ENCODE peak calls at places on chromosome 1, in eight cellular contexts. C is breast epithelium, L is fibroblast of pulmonary artery, S is Calu3, D is GM10248, U is MCF 10A, I is DND-41, T is endodermal cell. N is an unnamed sample.

GRCh38 chr1:119141020-119141424 is 569 bp upstream of the WARS2 start:
- DNase-seq in T (peak), I (peak), U (peak), L (peak), C (no peak), D (no peak), S (peak), N (peak)

GRCh38 chr1:205255941-205256780 is 28.4 kb downstream of the TMCC2 start:
- DNase-seq in C (peak), T (peak), L (peak), I (peak), D (peak), S (peak), U (peak), N (peak)

GRCh38 chr1:15526021-15526489 is 593 bp upstream of the DNAJC16 start:
- DNase-seq in I (no peak), C (no peak), U (no peak), D (no peak), S (peak), T (no peak), L (no peak), N (no peak)

GRCh38 chr1:62398377-62398776 is 38.5 kb upstream of the USP1 start:
- DNase-seq in U (peak), D (no peak), C (no peak), L (peak), T (no peak), S (no peak), I (no peak), N (no peak)

GRCh38 chr1:22045604-22046228 is 6.8 kb upstream of the CDC42 start:
- DNase-seq in C (no peak), L (no peak), U (no peak), D (no peak), I (no peak), T (no peak), S (no peak), N (no peak)

GRCh38 chr1:54547601-54548388 is at the start of gene ACOT11:
- DNase-seq in U (peak), C (no peak), D (no peak), S (peak), L (peak), I (no peak), T (no peak), N (no peak)

GRCh38 chr1:226129230-226129629 is 57.3 kb downstream of the ACBD3 start:
- DNase-seq in C (no peak), I (no peak), T (peak), L (no peak), D (no peak), U (no peak), S (no peak), N (no peak)

GRCh38 chr1:190000365-190000872 is 477.2 kb downstream of the BRINP3 start:
- DNase-seq in L (peak), I (no peak), C (no peak), S (no peak), D (no peak), T (no peak), U (peak), N (no peak)

GRCh38 chr1:94884101-94884875 is 42.6 kb downstream of the CNN3 start:
- DNase-seq in I (no peak), D (no peak), T (peak), U (no peak), S (no peak), C (peak), L (peak), N (no peak)

GRCh38 chr1:30929135-30929889 is 20.8 kb upstream of the SDC3 start:
- DNase-seq in U (peak), D (peak), T (peak), I (peak), C (no peak), L (peak), S (peak), N (peak)

GRCh38 chr1:221765527-221765926 is 23.6 kb upstream of the DUSP10 start:
- DNase-seq in I (no peak), D (no peak), L (no peak), C (no peak), S (no peak), U (peak), T (no peak), N (no peak)

GRCh38 chr1:236287757-236288619 is 6.2 kb upstream of the ERO1B start:
- DNase-seq in L (no peak), T (peak), S (no peak), C (no peak), I (peak), D (no peak), U (peak), N (no peak)

GRCh38 chr1:6956488-6957159 is 171.4 kb downstream of the CAMTA1 start:
- DNase-seq in U (no peak), L (no peak), T (peak), D (no peak), I (no peak), S (no peak), C (no peak), N (no peak)

GRCh38 chr1:221157026-221157761 is 278.0 kb downstream of the HLX start:
- DNase-seq in T (no peak), U (no peak), S (no peak), C (no peak), L (no peak), I (no peak), D (peak), N (no peak)

GRCh38 chr1:178055093-178055492 is 38.8 kb upstream of the RASAL2 start:
- DNase-seq in I (peak), T (peak), L (no peak), S (peak), D (no peak), U (peak), C (no peak), N (peak)

GRCh38 chr1:230825804-230826160 is 42.5 kb downstream of the C1orf198 start:
- DNase-seq in U (no peak), T (no peak), D (no peak), L (no peak), I (no peak), S (peak), C (no peak), N (no peak)

GRCh38 chr1:8680628-8681316 is 136.7 kb downstream of the RERE start:
- DNase-seq in S (no peak), D (no peak), C (no peak), T (no peak), L (no peak), U (no peak), I (no peak), N (no peak)

GRCh38 chr1:94739521-94740061 is 80.6 kb upstream of the SLC44A3 start:
- DNase-seq in U (peak), L (peak), I (no peak), C (peak), T (no peak), D (no peak), S (no peak), N (no peak)

GRCh38 chr1:11692899-11693590 is 1.5 kb downstream of the DRAXIN start:
- DNase-seq in U (peak), D (no peak), I (no peak), C (no peak), L (peak), S (peak), T (no peak), N (no peak)

GRCh38 chr1:29800120-29800519 is 563.8 kb downstream of the PTPRU start:
- DNase-seq in U (no peak), D (peak), S (no peak), T (no peak), L (no peak), I (no peak), C (no peak), N (no peak)

GRCh38 chr1:54593571-54594160 is 29.7 kb downstream of the FAM151A start:
- DNase-seq in D (no peak), S (no peak), C (no peak), U (no peak), I (no peak), L (no peak), T (no peak), N (no peak)

GRCh38 chr1:54571326-54571725 is 23.3 kb downstream of the ACOT11 start:
- DNase-seq in U (no peak), C (no peak), D (no peak), I (no peak), T (peak), S (no peak), L (peak), N (no peak)

GRCh38 chr1:29136463-29136915 is 12.8 kb upstream of the TMEM200B start:
- DNase-seq in U (peak), I (no peak), D (no peak), C (no peak), L (peak), T (no peak), S (no peak), N (no peak)

GRCh38 chr1:36323636-36324321 is at the start of gene EVA1B:
- DNase-seq in S (peak), C (peak), U (peak), D (peak), L (peak), I (peak), T (peak), N (peak)

GRCh38 chr1:161266836-161267235 is 8.3 kb downstream of the PCP4L1 start:
- DNase-seq in S (no peak), U (no peak), C (no peak), L (no peak), I (no peak), D (no peak), T (no peak), N (no peak)

GRCh38 chr1:14240265-14240664 is 358.2 kb upstream of the KAZN start:
- DNase-seq in L (no peak), T (no peak), S (no peak), U (no peak), I (no peak), D (no peak), C (no peak), N (no peak)

GRCh38 chr1:224922404-224923164 is 6.9 kb upstream of the DNAH14 start:
- DNase-seq in I (peak), L (peak), D (peak), U (peak), C (no peak), S (peak), T (peak), N (no peak)

GRCh38 chr1:222923506-222923905 is 108.7 kb downstream of the DISP1 start:
- DNase-seq in D (no peak), I (no peak), L (no peak), C (no peak), T (no peak), S (no peak), U (no peak), N (no peak)
- TF ChIP-seq CTCF in D (no peak), I (no peak), L (no peak), C (no peak), T (no peak), S (no peak), U (no peak), N (no peak)

DNA sequence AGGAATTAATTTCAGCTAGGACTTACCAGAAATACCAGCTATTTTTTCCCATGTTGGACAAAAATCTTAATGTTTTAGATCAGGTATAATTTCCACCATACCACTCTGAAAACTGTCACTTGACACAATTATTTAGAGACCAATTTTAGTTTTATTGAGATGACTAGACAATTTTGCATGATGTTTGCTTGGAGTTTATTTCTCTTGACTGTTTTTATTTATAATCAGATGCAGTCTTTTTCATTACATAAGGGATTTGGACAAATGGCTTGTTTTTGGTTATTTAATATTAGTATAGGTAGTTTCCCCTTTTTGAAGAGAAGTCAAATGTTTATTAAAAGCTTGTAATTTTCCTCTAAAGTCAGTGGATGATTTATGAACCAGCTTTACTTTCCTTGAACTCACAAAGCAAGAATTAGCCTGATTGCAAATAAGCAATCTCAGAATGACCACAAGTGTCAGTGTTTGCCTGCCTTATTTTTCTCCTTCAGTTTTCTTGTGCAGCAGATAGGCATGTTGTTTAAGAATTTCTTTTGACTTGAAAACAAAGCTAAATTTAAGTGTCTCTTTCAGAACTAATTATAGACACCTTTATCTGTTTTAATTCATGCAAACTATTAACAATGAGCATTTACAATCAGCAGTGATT is 3.8 kb upstream of the B3GALT2 start:
- DNase-seq in U (peak), C (no peak), S (no peak), T (no peak), I (no peak), L (peak), D (no peak), N (no peak)
- TF ChIP-seq CTCF in U (peak), C (no peak), S (peak), T (peak), I (no peak), L (peak), D (peak), N (peak)

DNA sequence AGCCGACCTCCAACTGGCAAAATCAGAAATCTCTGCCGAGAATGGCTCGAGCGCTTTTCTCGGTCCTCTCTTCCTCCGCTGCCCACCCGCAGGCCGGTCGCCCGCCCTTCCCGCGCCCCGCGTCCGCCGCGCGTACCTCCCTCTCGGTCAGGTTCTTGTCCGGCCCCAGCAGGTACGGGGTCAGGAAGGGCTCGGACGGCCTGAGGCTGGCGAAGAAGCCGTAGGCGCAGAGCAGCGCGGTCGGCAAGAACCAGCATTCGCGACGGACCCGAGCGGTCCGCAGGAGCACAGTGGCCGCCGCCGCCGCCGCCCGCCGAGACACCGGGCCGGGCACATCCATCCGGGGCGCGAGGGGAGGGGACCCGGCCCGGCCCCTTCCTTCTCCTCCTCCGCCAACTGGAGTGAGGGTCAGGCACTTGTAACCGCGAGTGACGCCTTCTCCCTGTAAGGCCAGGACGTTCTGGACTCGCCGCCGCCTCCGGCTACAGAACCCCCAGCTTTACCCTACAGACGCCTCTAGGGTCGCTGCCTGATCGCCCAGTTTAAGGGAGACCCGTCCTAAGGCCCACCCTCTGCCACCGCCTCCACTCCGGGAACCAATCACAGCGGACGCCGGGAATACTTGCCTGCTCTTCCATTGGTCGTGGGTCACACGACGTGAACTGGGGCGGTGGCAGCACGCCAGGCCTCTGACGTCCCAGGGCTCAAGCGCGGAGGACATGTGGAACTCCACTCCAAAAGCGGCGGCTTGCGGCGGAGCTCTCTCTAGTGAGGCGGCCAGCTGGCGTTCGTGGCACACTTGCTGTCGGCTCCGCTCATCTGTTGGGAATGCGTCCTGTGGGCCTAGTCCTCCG is at the start of gene SLC19A2:
- DNase-seq in U (peak), D (peak), S (peak), C (peak), T (peak), I (peak), L (peak), N (peak)
- TF ChIP-seq CTCF in U (no peak), D (no peak), S (peak), C (peak), T (peak), I (peak), L (peak), N (peak)

GRCh38 chr1:41330588-41331545 is 30.4 kb upstream of the FOXO6 start:
- DNase-seq in S (no peak), T (peak), U (no peak), I (no peak), L (no peak), D (no peak), C (no peak), N (no peak)
- TF ChIP-seq CTCF in S (no peak), T (peak), U (no peak), I (no peak), L (peak), D (no peak), C (no peak), N (peak)

GRCh38 chr1:4422496-4423289 is 231.7 kb upstream of the AJAP1 start:
- DNase-seq in I (no peak), U (no peak), C (no peak), T (peak), D (no peak), S (no peak), L (no peak), N (peak)
- TF ChIP-seq CTCF in I (no peak), U (no peak), C (no peak), T (peak), D (no peak), S (no peak), L (no peak), N (peak)

DNA sequence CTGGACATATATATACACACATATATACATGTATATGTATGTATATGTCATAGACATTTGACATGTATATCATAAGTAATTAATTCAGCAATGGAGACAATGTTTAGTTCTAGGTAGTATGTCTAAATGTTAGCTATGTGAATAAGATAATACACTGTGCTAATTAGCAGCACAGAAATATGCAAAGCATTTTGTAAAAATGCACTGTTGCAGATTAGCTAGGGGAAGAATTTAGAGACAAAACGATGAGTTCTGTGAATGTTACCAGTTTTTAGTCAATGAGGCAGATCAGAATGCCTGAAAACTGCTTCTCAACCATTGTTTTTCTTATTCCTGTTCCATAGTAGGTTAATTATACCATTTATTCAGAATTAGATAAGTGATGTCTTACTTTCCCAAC is 86.3 kb downstream of the TGFB2 start:
- DNase-seq in L (no peak), D (no peak), S (no peak), I (no peak), C (no peak), T (no peak), U (no peak), N (no peak)
- TF ChIP-seq CTCF in L (no peak), D (no peak), S (no peak), I (no peak), C (no peak), T (no peak), U (no peak), N (no peak)

DNA sequence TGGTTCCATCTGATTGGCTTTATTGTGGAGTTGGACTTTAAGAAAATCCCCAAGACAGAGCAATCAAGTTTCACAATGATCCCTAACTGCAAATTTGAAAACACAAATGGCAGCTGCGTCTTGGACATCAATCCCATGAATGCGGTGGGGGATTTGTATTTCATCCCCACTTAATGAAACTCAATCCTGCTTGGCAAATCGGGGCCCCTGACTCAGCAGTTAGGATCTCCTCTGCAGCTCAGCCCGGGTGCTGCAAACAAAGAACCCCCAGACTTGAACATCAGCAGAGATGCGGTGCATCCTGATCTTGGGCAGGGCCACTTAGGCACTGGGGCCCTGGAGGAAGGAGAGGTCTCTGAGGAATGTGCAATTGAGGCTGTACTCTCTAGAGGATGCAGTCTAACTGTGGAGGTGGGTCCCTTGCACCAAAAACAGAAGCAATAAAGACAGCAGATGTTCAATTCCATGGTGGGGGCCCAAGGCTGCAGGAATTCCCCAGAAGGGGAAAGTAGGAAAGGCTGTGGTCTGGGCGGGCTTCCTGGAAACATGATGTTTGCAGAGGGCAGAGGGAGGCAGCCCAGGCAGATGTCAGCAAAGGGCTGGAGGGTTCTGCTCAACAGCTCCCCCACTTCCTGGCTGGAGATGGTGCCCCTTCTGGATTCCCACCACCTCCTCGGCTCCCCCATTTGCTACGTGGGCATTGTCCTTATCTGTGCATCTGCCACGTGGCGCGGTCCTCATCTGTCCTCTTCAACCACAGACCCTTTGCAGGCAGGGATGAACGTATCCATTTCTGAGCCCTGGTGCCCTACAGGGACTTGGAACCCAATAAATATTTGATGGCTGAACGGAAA is 8.6 kb upstream of the GUCA2B start:
- DNase-seq in I (no peak), L (no peak), S (no peak), D (no peak), C (no peak), T (peak), U (no peak), N (no peak)
- TF ChIP-seq CTCF in I (peak), L (no peak), S (no peak), D (no peak), C (no peak), T (no peak), U (no peak), N (no peak)

GRCh38 chr1:206590025-206590834 is 22.0 kb downstream of the EIF2D start:
- DNase-seq in L (peak), U (peak), I (no peak), D (peak), S (peak), T (peak), C (no peak), N (no peak)
- TF ChIP-seq CTCF in L (peak), U (peak), I (peak), D (peak), S (no peak), T (peak), C (no peak), N (peak)

GRCh38 chr1:199312626-199313025 is 673.8 kb downstream of the PTPRC start:
- DNase-seq in T (no peak), U (no peak), C (no peak), D (no peak), I (no peak), L (no peak), S (no peak), N (no peak)

GRCh38 chr1:199310701-199311100 is 671.9 kb downstream of the PTPRC start:
- DNase-seq in S (no peak), U (no peak), I (no peak), D (no peak), T (no peak), C (no peak), L (no peak), N (no peak)

GRCh38 chr1:199308349-199308846 is 669.6 kb downstream of the PTPRC start:
- DNase-seq in U (no peak), T (no peak), C (no peak), L (no peak), I (no peak), D (peak), S (no peak), N (no peak)

GRCh38 chr1:199311478-199312242 is 672.8 kb downstream of the PTPRC start:
- DNase-seq in C (no peak), D (no peak), I (no peak), L (no peak), S (no peak), T (no peak), U (no peak), N (no peak)

GRCh38 chr1:199313444-199313843 is 674.6 kb downstream of the PTPRC start:
- DNase-seq in U (no peak), C (no peak), L (peak), I (no peak), S (no peak), T (no peak), D (no peak), N (no peak)
- TF ChIP-seq CTCF in U (no peak), C (no peak), L (no peak), I (no peak), S (no peak), T (no peak), D (no peak), N (no peak)

N was measured in neural crest cell.